ENCODE peak calls at places on chromosome 7, in five cellular contexts. X is GM04504; Y is NCI-H510A treated with DMSO at 0.1 percent for 48 hours; V is activated naive CD4-positive, alpha-beta T cell treated with Interleukin-2 at 50 U/mL for 16 hours; M is NCI-H146. D is an unnamed sample.

GRCh38 chr7:34080513-34080912 is 175.2 kb downstream of the BMPER start:
- DNase-seq in X (no peak), Y (no peak), V (no peak), M (no peak), D (no peak)

GRCh38 chr7:18770154-18770807 is 274.7 kb downstream of the HDAC9 start:
- DNase-seq in X (peak), Y (no peak), V (no peak), M (no peak), D (no peak)

GRCh38 chr7:111292026-111292430 is 201.1 kb downstream of the LRRN3 start:
- DNase-seq in X (peak), Y (no peak), V (no peak), M (peak), D (no peak)

GRCh38 chr7:155298288-155298833 is 683 bp downstream of the INSIG1 start:
- DNase-seq in X (no peak), Y (no peak), V (no peak), M (peak), D (no peak)

GRCh38 chr7:3835102-3835501 is 534.0 kb downstream of the SDK1 start:
- DNase-seq in X (no peak), Y (no peak), V (no peak), M (no peak), D (no peak)

GRCh38 chr7:87474046-87474445 is 1.4 kb downstream of the ABCB4 start:
- DNase-seq in X (no peak), Y (no peak), V (no peak), M (no peak), D (no peak)

GRCh38 chr7:5546626-5547025 is 123.0 kb upstream of the TNRC18 start:
- DNase-seq in X (no peak), Y (no peak), V (no peak), M (no peak), D (no peak)

GRCh38 chr7:97499204-97499603 is 232.7 kb upstream of the TAC1 start:
- DNase-seq in X (no peak), Y (peak), V (no peak), M (peak), D (no peak)

GRCh38 chr7:4325732-4326131 is 356.4 kb upstream of the FOXK1 start:
- DNase-seq in X (no peak), Y (no peak), V (no peak), M (no peak), D (no peak)

GRCh38 chr7:1288996-1289551 is 56.4 kb downstream of the UNCX start:
- DNase-seq in X (no peak), Y (no peak), V (no peak), M (no peak), D (no peak)

GRCh38 chr7:129436335-129436923 is 2.2 kb downstream of the STRIP2 start:
- DNase-seq in X (no peak), Y (peak), V (no peak), M (peak), D (no peak)

GRCh38 chr7:14826426-14826825 is 76.1 kb downstream of the DGKB start:
- DNase-seq in X (no peak), Y (no peak), V (no peak), M (no peak), D (no peak)

GRCh38 chr7:103094102-103094501 is 19.2 kb downstream of the ARMC10 start:
- DNase-seq in X (no peak), Y (no peak), V (no peak), M (no peak), D (no peak)

GRCh38 chr7:33109758-33110238 is 594 bp upstream of the RP9 start:
- DNase-seq in X (no peak), Y (peak), V (no peak), M (peak), D (no peak)

GRCh38 chr7:122532406-122533269 is 166.3 kb downstream of the RNF133 start:
- DNase-seq in X (no peak), Y (peak), V (no peak), M (peak), D (no peak)

GRCh38 chr7:80244206-80244956 is 109.8 kb downstream of the GNAI1 start:
- DNase-seq in X (no peak), Y (no peak), V (no peak), M (no peak), D (no peak)

GRCh38 chr7:98335411-98335977 is 54.0 kb downstream of the BRI3 start:
- DNase-seq in X (no peak), Y (no peak), V (no peak), M (no peak), D (no peak)

GRCh38 chr7:46713868-46714596 is 793.0 kb upstream of the IGFBP3 start:
- DNase-seq in X (no peak), Y (no peak), V (no peak), M (no peak), D (no peak)

GRCh38 chr7:12315049-12315448 is 88.6 kb downstream of the VWDE start:
- DNase-seq in X (no peak), Y (peak), V (no peak), M (no peak), D (no peak)

GRCh38 chr7:157558516-157558874 is 221.7 kb downstream of the DNAJB6 start:
- DNase-seq in X (no peak), Y (no peak), V (no peak), M (no peak), D (no peak)

GRCh38 chr7:114630186-114630824 is 215.7 kb downstream of the FOXP2 start:
- DNase-seq in X (no peak), Y (peak), V (no peak), M (peak), D (no peak)

GRCh38 chr7:90474284-90475210 is 5.1 kb downstream of the PTTG1IP2 start:
- DNase-seq in X (peak), Y (no peak), V (no peak), M (no peak), D (no peak)

GRCh38 chr7:150756858-150757257 is 19.6 kb downstream of the GIMAP5 start:
- DNase-seq in X (no peak), Y (peak), V (no peak), M (no peak), D (no peak)

GRCh38 chr7:29422829-29423228 is 140.8 kb upstream of the PRR15 start:
- DNase-seq in X (no peak), Y (no peak), V (no peak), M (no peak), D (no peak)

GRCh38 chr7:142231716-142232115 is 26.1 kb downstream of the PRSS58 start:
- DNase-seq in X (no peak), Y (no peak), V (no peak), M (no peak), D (no peak)

GRCh38 chr7:110922906-110923305 is 168.0 kb upstream of the LRRN3 start:
- DNase-seq in X (no peak), Y (no peak), V (no peak), M (peak), D (no peak)

GRCh38 chr7:150384406-150385239 is 5.5 kb downstream of the ZNF775 start:
- DNase-seq in X (no peak), Y (no peak), V (no peak), M (peak), D (no peak)

GRCh38 chr7:55158541-55158940 is 139.7 kb downstream of the EGFR start:
- DNase-seq in X (no peak), Y (no peak), V (no peak), M (no peak), D (no peak)

GRCh38 chr7:50216626-50217025 is 87.9 kb upstream of the IKZF1 start:
- DNase-seq in X (no peak), Y (no peak), V (no peak), M (no peak), D (no peak)

GRCh38 chr7:139850906-139851305 is 21.8 kb downstream of the TBXAS1 start:
- DNase-seq in X (no peak), Y (no peak), V (no peak), M (no peak), D (no peak)

GRCh38 chr7:47817922-47818321 is 130.3 kb downstream of the PKD1L1 start:
- DNase-seq in X (no peak), Y (no peak), V (no peak), M (no peak), D (no peak)

GRCh38 chr7:87878208-87878735 is 2.0 kb downstream of the DBF4 start:
- DNase-seq in X (no peak), Y (no peak), V (no peak), M (no peak), D (no peak)

D was measured in AG09319.